ENCODE peak calls at places on chromosomes 4 and X, in eight cellular contexts. One of them, this sample, is unnamed.

GRCh38 chr4:150033937-150034336 is 44.3 kb upstream of the DCLK2 start:
- DNase-seq in GM13977: no peak
- DNase-seq in choroid plexus epithelial cell: peak
- DNase-seq in NB4: no peak
- DNase-seq in ecto neural progenitor cell: no peak
- DNase-seq in naive B cell: no peak
- DNase-seq in tibial nerve: no peak
- DNase-seq in NCI-H2029: peak
- DNase-seq in this sample: no peak

GRCh38 chr4:51859476-51860032 is 16.6 kb downstream of the DCUN1D4 start:
- DNase-seq in GM13977: no peak
- DNase-seq in NCI-H2029: no peak
- DNase-seq in ecto neural progenitor cell: no peak
- DNase-seq in choroid plexus epithelial cell: no peak
- DNase-seq in NB4: no peak
- DNase-seq in tibial nerve: no peak
- DNase-seq in naive B cell: no peak
- DNase-seq in this sample: no peak

GRCh38 chr4:13483142-13484044 is 747 bp downstream of the RAB28 start:
- DNase-seq in naive B cell: no peak
- DNase-seq in tibial nerve: peak
- DNase-seq in NCI-H2029: no peak
- DNase-seq in GM13977: peak
- DNase-seq in NB4: peak
- DNase-seq in choroid plexus epithelial cell: peak
- DNase-seq in ecto neural progenitor cell: peak
- DNase-seq in this sample: no peak

GRCh38 chr4:68338625-68339024 is 11.3 kb downstream of the YTHDC1 start:
- DNase-seq in naive B cell: no peak
- DNase-seq in NCI-H2029: no peak
- DNase-seq in NB4: no peak
- DNase-seq in GM13977: no peak
- DNase-seq in choroid plexus epithelial cell: peak
- DNase-seq in tibial nerve: no peak
- DNase-seq in ecto neural progenitor cell: no peak
- DNase-seq in this sample: no peak

GRCh38 chr4:152073738-152074137 is 312.9 kb upstream of the GATB start:
- DNase-seq in choroid plexus epithelial cell: no peak
- DNase-seq in NB4: peak
- DNase-seq in tibial nerve: no peak
- DNase-seq in NCI-H2029: no peak
- DNase-seq in naive B cell: no peak
- DNase-seq in GM13977: no peak
- DNase-seq in ecto neural progenitor cell: no peak
- DNase-seq in this sample: no peak

GRCh38 chr4:44025376-44026020 is 423.1 kb downstream of the KCTD8 start:
- DNase-seq in GM13977: no peak
- DNase-seq in NB4: no peak
- DNase-seq in naive B cell: no peak
- DNase-seq in ecto neural progenitor cell: no peak
- DNase-seq in choroid plexus epithelial cell: no peak
- DNase-seq in tibial nerve: no peak
- DNase-seq in NCI-H2029: no peak
- DNase-seq in this sample: no peak

GRCh38 chrX:44674906-44675305 is 132.2 kb upstream of the FUNDC1 start:
- DNase-seq in naive B cell: no peak
- DNase-seq in ecto neural progenitor cell: no peak
- DNase-seq in choroid plexus epithelial cell: no peak
- DNase-seq in NB4: no peak
- DNase-seq in tibial nerve: no peak
- DNase-seq in GM13977: no peak
- DNase-seq in NCI-H2029: no peak
- DNase-seq in this sample: no peak

GRCh38 chr4:180827610-180828009 is 1415.6 kb upstream of the TENM3 start:
- DNase-seq in choroid plexus epithelial cell: peak
- DNase-seq in ecto neural progenitor cell: no peak
- DNase-seq in tibial nerve: no peak
- DNase-seq in NB4: no peak
- DNase-seq in naive B cell: no peak
- DNase-seq in GM13977: no peak
- DNase-seq in NCI-H2029: no peak
- DNase-seq in this sample: no peak

GRCh38 chrX:2430265-2430825 is 70.4 kb downstream of the DHRSX start:
- DNase-seq in NCI-H2029: no peak
- DNase-seq in GM13977: no peak
- DNase-seq in ecto neural progenitor cell: no peak
- DNase-seq in choroid plexus epithelial cell: no peak
- DNase-seq in tibial nerve: no peak
- DNase-seq in NB4: peak
- DNase-seq in naive B cell: no peak
- DNase-seq in this sample: no peak

GRCh38 chr4:54225671-54226398 is 3.3 kb upstream of the PDGFRA start:
- DNase-seq in ecto neural progenitor cell: peak
- DNase-seq in choroid plexus epithelial cell: peak
- DNase-seq in NCI-H2029: no peak
- DNase-seq in GM13977: no peak
- DNase-seq in tibial nerve: no peak
- DNase-seq in NB4: no peak
- DNase-seq in naive B cell: peak
- DNase-seq in this sample: peak